ENCODE peak calls at places on chromosomes 2 and 18, in four cellular contexts. Q is stimulated activated CD4-positive, alpha-beta T cell treated with anti-CD3 and anti-CD28 coated beads, Interleukin-2, amount 100 ng/mL, for 48 hours; W is posterior cingulate gyrus; P is neural progenitor cell. G is an unnamed sample.

GRCh38 chr2:213216461-213216860 is 65.0 kb upstream of the IKZF2 start:
- DNase-seq in Q (no peak), W (no peak), P (no peak), G (no peak)

GRCh38 chr2:241607162-241607885 is 29.6 kb downstream of the THAP4 start:
- DNase-seq in Q (no peak), W (no peak), P (no peak), G (no peak)

GRCh38 chr2:191351921-191352320 is 106.7 kb downstream of the MYO1B start:
- DNase-seq in Q (no peak), W (no peak), P (no peak), G (no peak)

GRCh38 chr18:38612904-38613303 is 1047.3 kb upstream of the CELF4 start:
- DNase-seq in Q (no peak), W (no peak), P (no peak), G (no peak)

GRCh38 chr2:222950886-222951285 is 90.0 kb downstream of the ACSL3 start:
- DNase-seq in Q (no peak), W (no peak), P (no peak), G (peak; percentile 34)

GRCh38 chr18:814300-815084 is 2.5 kb upstream of the YES1 start:
- DNase-seq in Q (no peak), W (no peak), P (no peak), G (no peak)

GRCh38 chr18:24915547-24915946 is 436.4 kb downstream of the ZNF521 start:
- DNase-seq in Q (no peak), W (no peak), P (no peak), G (no peak)

GRCh38 chr2:34652636-34653035 is 1053.5 kb upstream of the FAM98A start:
- DNase-seq in Q (no peak), W (no peak), P (peak; percentile 49), G (no peak)